ENCODE peak calls at places on chromosomes 7 and 10, in seven cellular contexts. G, Q, X, E, H, N and D are unnamed samples.

GRCh38 chr7:27345164-27345887 is 102.7 kb downstream of the EVX1 start:
- DNase-seq in X (no peak), H (no peak), Q (no peak), N (no peak), G (no peak), E (no peak), D (no peak)

GRCh38 chr7:17989546-17989945 is 38.1 kb downstream of the PRPS1L1 start:
- DNase-seq in Q (no peak), X (no peak), G (no peak), H (no peak), N (no peak), E (peak), D (no peak)

GRCh38 chr7:100211342-100211780 is 8.4 kb upstream of the PVRIG start:
- DNase-seq in H (no peak), N (no peak), Q (no peak), E (no peak), G (no peak), X (no peak), D (no peak)

GRCh38 chr7:73812996-73813395 is 17.8 kb upstream of the CLDN4 start:
- DNase-seq in N (no peak), Q (no peak), H (no peak), E (no peak), X (no peak), G (no peak), D (no peak)

GRCh38 chr7:55065079-55065478 is 46.3 kb downstream of the EGFR start:
- DNase-seq in H (peak), G (no peak), X (no peak), Q (peak), E (peak), N (no peak), D (no peak)

GRCh38 chr10:54800677-54801480 is at the start of gene PCDH15:
- DNase-seq in Q (peak), X (peak), G (peak), H (peak), N (peak), E (peak), D (no peak)

GRCh38 chr7:101234636-101235035 is 3.0 kb downstream of the CLDN15 start:
- DNase-seq in Q (no peak), X (no peak), G (no peak), E (no peak), H (no peak), N (no peak), D (no peak)

GRCh38 chr7:87933953-87934698 is at the start of gene ADAM22:
- DNase-seq in X (peak), N (peak), G (peak), Q (peak), E (peak), H (peak), D (peak)

GRCh38 chr10:102001435-102002068 is 54.4 kb downstream of the ARMH3 start:
- DNase-seq in G (peak), E (no peak), X (no peak), Q (no peak), N (no peak), H (no peak), D (no peak)

GRCh38 chr7:124893140-124893810 is 36.4 kb downstream of the POT1 start:
- DNase-seq in Q (no peak), N (no peak), H (no peak), G (no peak), X (no peak), E (no peak), D (no peak)

GRCh38 chr10:31761156-31761555 is 167.5 kb downstream of the ARHGAP12 start:
- DNase-seq in G (no peak), N (no peak), H (no peak), Q (no peak), X (no peak), E (no peak), D (no peak)

GRCh38 chr10:60742512-60742911 is 35.8 kb upstream of the CDK1 start:
- DNase-seq in Q (no peak), G (no peak), X (no peak), N (no peak), E (no peak), H (no peak), D (no peak)

GRCh38 chr7:2530076-2530967 is 10.7 kb downstream of the LFNG start:
- DNase-seq in H (peak), Q (no peak), E (no peak), X (no peak), N (no peak), G (no peak), D (no peak)

GRCh38 chr7:17275749-17276671 is 22.4 kb upstream of the AHR start:
- DNase-seq in E (peak), G (no peak), N (no peak), Q (peak), H (no peak), X (no peak), D (no peak)

GRCh38 chr10:71090330-71090729 is 122.0 kb upstream of the UNC5B start:
- DNase-seq in G (no peak), E (no peak), Q (no peak), H (no peak), N (peak), X (peak), D (no peak)

GRCh38 chr10:8032558-8032957 is 21.9 kb upstream of the GATA3 start:
- DNase-seq in G (no peak), E (no peak), X (no peak), Q (no peak), H (no peak), N (no peak), D (no peak)

GRCh38 chr10:99357691-99358090 is 28.5 kb downstream of the CNNM1 start:
- DNase-seq in X (no peak), N (no peak), E (no peak), G (no peak), H (no peak), Q (no peak), D (no peak)

GRCh38 chr10:25382029-25382810 is 207.4 kb downstream of the GPR158 start:
- DNase-seq in N (no peak), X (no peak), E (peak), Q (peak), G (no peak), H (no peak), D (no peak)

GRCh38 chr7:137109966-137110930 is 233.3 kb downstream of the PTN start:
- DNase-seq in E (peak), H (no peak), G (no peak), Q (peak), X (no peak), N (no peak), D (no peak)
- TF ChIP-seq CTCF in E (peak), H (no peak), G (no peak), Q (no peak), X (peak), N (no peak), D (no peak)

DNA sequence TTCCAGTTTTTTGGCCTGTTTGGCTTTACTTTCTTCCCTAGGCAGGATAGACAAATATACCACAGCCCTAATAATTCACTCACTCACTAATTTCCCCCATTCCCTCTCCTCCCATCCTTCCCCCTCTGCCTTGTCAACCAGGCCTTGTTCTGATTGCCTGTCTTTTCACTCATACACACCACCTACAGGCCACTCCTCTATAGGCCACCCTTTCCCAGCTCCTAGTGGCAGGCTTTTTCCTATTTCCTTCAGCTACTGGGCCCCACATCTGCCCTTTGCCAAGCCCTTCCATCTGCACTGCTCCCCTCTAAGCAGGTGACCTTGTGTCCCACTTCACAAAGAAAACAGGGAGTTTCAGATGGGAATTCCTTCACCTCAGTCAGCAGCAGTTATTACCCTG is 59.8 kb upstream of the MSRB2 start:
- DNase-seq in X (no peak), Q (no peak), H (no peak), N (no peak), E (peak), G (no peak), D (no peak)
- TF ChIP-seq CTCF in X (peak), Q (peak), H (peak), N (no peak), E (peak), G (peak), D (no peak)

GRCh38 chr7:132614428-132615076 is 38.3 kb upstream of the PLXNA4 start:
- DNase-seq in X (peak), Q (peak), G (no peak), E (peak), N (no peak), H (peak), D (no peak)
- TF ChIP-seq CTCF in X (peak), Q (peak), G (no peak), E (peak), N (no peak), H (peak), D (no peak)

GRCh38 chr10:35382096-35382495 is 45.8 kb downstream of the CCNY start:
- DNase-seq in Q (no peak), G (no peak), H (no peak), N (no peak), E (no peak), X (no peak), D (no peak)

GRCh38 chr10:35375091-35375765 is 38.9 kb downstream of the CCNY start:
- DNase-seq in E (peak), X (no peak), H (no peak), Q (peak), N (no peak), G (no peak), D (no peak)

GRCh38 chr10:35378547-35379210 is 42.4 kb downstream of the CCNY start:
- DNase-seq in G (no peak), E (peak), Q (no peak), H (no peak), N (no peak), X (no peak), D (no peak)

GRCh38 chr10:35377050-35377723 is 40.9 kb downstream of the CCNY start:
- DNase-seq in X (no peak), N (no peak), H (no peak), E (no peak), G (no peak), Q (no peak), D (no peak)

DNA sequence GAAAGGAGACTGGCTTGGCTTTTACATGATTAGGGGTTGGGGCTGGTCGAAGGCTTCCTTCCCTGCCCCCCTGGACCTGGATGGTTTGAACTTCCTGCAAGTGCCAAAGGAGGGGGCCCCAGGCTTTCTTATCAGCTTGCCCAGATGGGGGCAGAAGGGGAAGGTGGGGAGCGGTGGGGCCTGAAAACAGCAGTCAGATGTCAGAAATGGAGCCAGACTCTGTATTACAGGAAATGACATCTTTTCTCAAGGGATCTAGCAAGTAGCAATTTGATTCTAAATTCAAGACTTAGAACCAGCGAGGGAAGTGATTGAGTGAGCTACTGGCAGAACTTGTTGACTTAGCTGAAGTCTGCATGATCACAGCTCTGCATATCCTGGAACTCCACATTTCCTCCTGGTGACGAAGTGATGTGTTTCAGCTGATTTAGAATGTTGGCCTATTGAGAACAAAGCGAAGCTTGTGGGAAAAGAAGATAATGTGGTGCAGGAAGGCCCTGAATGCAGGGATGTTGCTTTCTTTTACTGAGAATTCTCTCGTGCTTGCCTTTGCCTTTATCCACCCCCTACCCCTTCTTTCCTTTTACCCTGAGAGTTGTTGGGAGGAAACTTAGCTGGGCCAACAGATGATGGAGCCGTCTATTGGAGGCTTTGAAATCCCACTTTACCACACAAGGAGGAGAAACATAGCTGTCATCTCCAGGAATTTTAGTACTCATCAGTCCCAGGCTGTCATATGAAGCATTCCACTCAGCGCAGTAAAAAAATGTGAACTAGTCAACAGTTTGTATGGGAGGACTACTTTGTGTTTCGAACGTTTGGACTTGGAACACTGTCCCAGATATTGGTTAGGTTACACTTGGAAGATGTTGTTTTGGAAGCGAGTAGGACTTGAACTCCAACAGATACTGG is 43.2 kb downstream of the CCNY start:
- DNase-seq in H (peak), G (no peak), X (no peak), N (no peak), Q (peak), E (peak), D (no peak)
- TF ChIP-seq CTCF in H (no peak), G (no peak), X (no peak), N (no peak), Q (no peak), E (peak), D (no peak)

GRCh38 chr7:23356726-23357125 is 57.6 kb downstream of the MALSU1 start:
- DNase-seq in E (peak), N (no peak), X (no peak), G (no peak), H (no peak), Q (no peak), D (no peak)

GRCh38 chr7:23353172-23353571 is 54.0 kb downstream of the MALSU1 start:
- DNase-seq in Q (no peak), E (no peak), G (peak), H (no peak), N (no peak), X (no peak), D (no peak)

GRCh38 chr7:23356168-23356567 is 57.0 kb downstream of the MALSU1 start:
- DNase-seq in N (no peak), X (no peak), G (no peak), E (no peak), H (no peak), Q (no peak), D (no peak)

GRCh38 chr7:23358152-23358674 is 59.1 kb downstream of the MALSU1 start:
- DNase-seq in Q (no peak), G (no peak), X (no peak), E (no peak), H (no peak), N (no peak), D (no peak)

GRCh38 chr7:23357190-23358093 is 58.3 kb downstream of the MALSU1 start:
- DNase-seq in G (peak), Q (peak), N (no peak), E (peak), H (no peak), X (no peak), D (no peak)
- TF ChIP-seq CTCF in G (peak), Q (peak), N (peak), E (peak), H (peak), X (peak), D (no peak)

DNA sequence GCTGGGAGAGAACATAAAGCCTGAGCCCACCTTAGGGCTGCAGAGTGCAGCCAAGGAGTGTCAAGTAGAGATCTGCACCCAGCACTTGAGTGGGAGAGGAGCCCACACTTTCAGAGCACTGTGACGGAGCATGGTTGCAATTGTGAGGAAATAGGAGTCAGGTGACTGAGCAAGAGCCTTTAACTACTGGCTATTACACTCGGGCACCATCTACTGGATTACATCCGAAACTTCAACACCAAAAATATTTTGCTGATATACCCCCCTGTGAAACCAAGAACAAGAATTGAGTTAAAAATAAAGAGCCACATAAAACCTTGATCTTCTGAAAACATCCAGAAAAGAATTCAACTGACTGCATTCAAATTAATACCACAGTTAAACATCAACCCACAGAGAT is 657.9 kb downstream of the NXPH1 start:
- DNase-seq in N (no peak), E (no peak), G (peak), Q (no peak), X (no peak), H (no peak), D (no peak)
- TF ChIP-seq CTCF in N (no peak), E (no peak), G (peak), Q (no peak), X (no peak), H (no peak), D (no peak)